ENCODE peak calls at places on chromosomes 5 and 9, in ten cellular contexts. One of them, this sample, is unnamed.

GRCh38 chr9:135805422-135806022 is 101.8 kb downstream of the CAMSAP1 start:
- DNase-seq in activated CD8-positive, alpha-beta T cell treated with anti-CD3 and anti-CD28 coated beads for 36 hours: no peak
- DNase-seq in endodermal cell: no peak
- DNase-seq in spleen: peak
- DNase-seq in naive B cell: no peak
- DNase-seq in stimulated activated naive CD4-positive, alpha-beta T cell treated with Interleukin-2 at 50 U/mL for 16 hours: no peak
- DNase-seq in A673: no peak
- DNase-seq in left ventricle myocardium superior: no peak
- DNase-seq in amniotic epithelial cell: no peak
- DNase-seq in GM04504: no peak
- DNase-seq in this sample: no peak

GRCh38 chr5:140835622-140836510 is 1.8 kb downstream of the PCDHA7 start:
- DNase-seq in activated CD8-positive, alpha-beta T cell treated with anti-CD3 and anti-CD28 coated beads for 36 hours: no peak
- DNase-seq in endodermal cell: no peak
- DNase-seq in spleen: no peak
- DNase-seq in naive B cell: no peak
- DNase-seq in stimulated activated naive CD4-positive, alpha-beta T cell treated with Interleukin-2 at 50 U/mL for 16 hours: no peak
- DNase-seq in A673: no peak
- DNase-seq in left ventricle myocardium superior: no peak
- DNase-seq in amniotic epithelial cell: no peak
- DNase-seq in GM04504: no peak
- DNase-seq in this sample: no peak

GRCh38 chr9:127183814-127184582 is 61.6 kb upstream of the ANGPTL2 start:
- DNase-seq in activated CD8-positive, alpha-beta T cell treated with anti-CD3 and anti-CD28 coated beads for 36 hours: no peak
- DNase-seq in endodermal cell: no peak
- DNase-seq in spleen: peak
- DNase-seq in naive B cell: no peak
- DNase-seq in stimulated activated naive CD4-positive, alpha-beta T cell treated with Interleukin-2 at 50 U/mL for 16 hours: no peak
- DNase-seq in A673: no peak
- DNase-seq in left ventricle myocardium superior: peak
- DNase-seq in amniotic epithelial cell: peak
- DNase-seq in GM04504: peak
- DNase-seq in this sample: no peak

GRCh38 chr5:77867194-77867691 is 91.1 kb upstream of the TBCA start:
- DNase-seq in activated CD8-positive, alpha-beta T cell treated with anti-CD3 and anti-CD28 coated beads for 36 hours: no peak
- DNase-seq in endodermal cell: no peak
- DNase-seq in spleen: no peak
- DNase-seq in naive B cell: no peak
- DNase-seq in stimulated activated naive CD4-positive, alpha-beta T cell treated with Interleukin-2 at 50 U/mL for 16 hours: no peak
- DNase-seq in A673: peak
- DNase-seq in left ventricle myocardium superior: no peak
- DNase-seq in amniotic epithelial cell: no peak
- DNase-seq in GM04504: no peak
- DNase-seq in this sample: peak

GRCh38 chr5:83077662-83078261 is 415 bp downstream of the XRCC4 start:
- DNase-seq in activated CD8-positive, alpha-beta T cell treated with anti-CD3 and anti-CD28 coated beads for 36 hours: peak
- DNase-seq in endodermal cell: peak
- DNase-seq in spleen: no peak
- DNase-seq in naive B cell: no peak
- DNase-seq in stimulated activated naive CD4-positive, alpha-beta T cell treated with Interleukin-2 at 50 U/mL for 16 hours: no peak
- DNase-seq in A673: no peak
- DNase-seq in left ventricle myocardium superior: no peak
- DNase-seq in amniotic epithelial cell: peak
- DNase-seq in GM04504: no peak
- DNase-seq in this sample: no peak

GRCh38 chr5:24691073-24691472 is 46.3 kb upstream of the CDH10 start:
- DNase-seq in activated CD8-positive, alpha-beta T cell treated with anti-CD3 and anti-CD28 coated beads for 36 hours: no peak
- DNase-seq in endodermal cell: no peak
- DNase-seq in spleen: no peak
- DNase-seq in naive B cell: no peak
- DNase-seq in stimulated activated naive CD4-positive, alpha-beta T cell treated with Interleukin-2 at 50 U/mL for 16 hours: no peak
- DNase-seq in A673: no peak
- DNase-seq in left ventricle myocardium superior: no peak
- DNase-seq in amniotic epithelial cell: no peak
- DNase-seq in GM04504: no peak
- DNase-seq in this sample: no peak

GRCh38 chr5:55176176-55176818 is 3.3 kb upstream of the CDC20B start:
- DNase-seq in activated CD8-positive, alpha-beta T cell treated with anti-CD3 and anti-CD28 coated beads for 36 hours: peak
- DNase-seq in endodermal cell: peak
- DNase-seq in spleen: peak
- DNase-seq in naive B cell: peak
- DNase-seq in stimulated activated naive CD4-positive, alpha-beta T cell treated with Interleukin-2 at 50 U/mL for 16 hours: no peak
- DNase-seq in A673: peak
- DNase-seq in left ventricle myocardium superior: peak
- DNase-seq in amniotic epithelial cell: no peak
- DNase-seq in GM04504: no peak
- DNase-seq in this sample: no peak

GRCh38 chr5:15943487-15943886 is 236.1 kb downstream of the MARCHF11 start:
- DNase-seq in activated CD8-positive, alpha-beta T cell treated with anti-CD3 and anti-CD28 coated beads for 36 hours: no peak
- DNase-seq in endodermal cell: no peak
- DNase-seq in spleen: no peak
- DNase-seq in naive B cell: no peak
- DNase-seq in stimulated activated naive CD4-positive, alpha-beta T cell treated with Interleukin-2 at 50 U/mL for 16 hours: no peak
- DNase-seq in A673: no peak
- DNase-seq in left ventricle myocardium superior: no peak
- DNase-seq in amniotic epithelial cell: peak
- DNase-seq in GM04504: no peak
- DNase-seq in this sample: peak

GRCh38 chr5:143506881-143507552 is 103.5 kb upstream of the NR3C1 start:
- DNase-seq in activated CD8-positive, alpha-beta T cell treated with anti-CD3 and anti-CD28 coated beads for 36 hours: no peak
- DNase-seq in endodermal cell: no peak
- DNase-seq in spleen: no peak
- DNase-seq in naive B cell: no peak
- DNase-seq in stimulated activated naive CD4-positive, alpha-beta T cell treated with Interleukin-2 at 50 U/mL for 16 hours: no peak
- DNase-seq in A673: peak
- DNase-seq in left ventricle myocardium superior: no peak
- DNase-seq in amniotic epithelial cell: peak
- DNase-seq in GM04504: peak
- DNase-seq in this sample: peak